ENCODE peak calls at places on chromosomes 16 and 17, in nine cellular contexts. V, P, O, R, E, N, C, M and H are unnamed samples.

GRCh38 chr16:84120023-84120422 is 3.3 kb upstream of the MBTPS1 start:
- DNase-seq in C (no peak), P (no peak), N (no peak), E (no peak), M (no peak), V (no peak), O (no peak), R (no peak), H (no peak)

GRCh38 chr17:68356949-68357455 is 65.7 kb downstream of the ARSG start:
- DNase-seq in M (no peak), R (no peak), N (no peak), C (no peak), V (no peak), O (no peak), E (no peak), P (no peak), H (no peak)

GRCh38 chr17:64148699-64149098 is 18.8 kb upstream of the ERN1 start:
- DNase-seq in P (peak; percentile 14), O (no peak), E (no peak), N (no peak), C (no peak), V (no peak), R (no peak), M (no peak), H (no peak)

GRCh38 chr17:50047488-50048126 is 8.3 kb upstream of the ITGA3 start:
- DNase-seq in E (no peak), C (no peak), M (no peak), R (no peak), P (no peak), V (peak; percentile 84), N (no peak), O (peak; percentile 83), H (peak; percentile 64)

GRCh38 chr16:17475104-17475503 is 4.3 kb upstream of the XYLT1 start:
- DNase-seq in V (no peak), P (no peak), M (no peak), C (no peak), R (no peak), N (no peak), E (no peak), O (no peak), H (no peak)

GRCh38 chr17:77471984-77472836 is 331.4 kb downstream of the SEC14L1 start:
- DNase-seq in C (peak; percentile 81), E (no peak), P (peak; percentile 86), N (peak; percentile 92), R (no peak), O (peak; percentile 64), V (no peak), M (no peak), H (peak; percentile 85)

GRCh38 chr16:12147681-12148479 is 171.3 kb downstream of the SNX29 start:
- DNase-seq in R (no peak), M (no peak), N (peak; percentile 86), P (peak; percentile 82), C (no peak), O (no peak), E (no peak), V (no peak), H (peak; percentile 87)

GRCh38 chr17:9309216-9309615 is 266.4 kb downstream of the STX8 start:
- DNase-seq in O (no peak), P (peak; percentile 71), C (no peak), E (no peak), V (no peak), N (peak; percentile 64), M (no peak), R (no peak), H (peak; percentile 78)

GRCh38 chr16:30609002-30609927 is 924 bp downstream of the ZNF689 start:
- DNase-seq in P (peak; percentile 70), R (peak; percentile 76), O (peak; percentile 23), N (peak; percentile 31), E (no peak), M (peak; percentile 14), C (peak; percentile 69), V (no peak), H (peak; percentile 80)

GRCh38 chr17:40937384-40937819 is at the start of gene KRT23:
- DNase-seq in V (no peak), N (peak; percentile 34), R (no peak), C (no peak), P (peak; percentile 31), M (no peak), O (no peak), E (peak; percentile 72), H (peak; percentile 78)

GRCh38 chr16:85202631-85203461 is 90.6 kb upstream of the CIBAR2 start:
- DNase-seq in N (peak; percentile 83), P (peak; percentile 64), C (peak; percentile 82), M (peak; percentile 30), O (peak; percentile 96), E (no peak), V (no peak), R (no peak), H (peak; percentile 85)
- H3K4me1 ChIP-seq in N (peaks cover 47% of the 10 kb centered on the region), P (peaks cover 20% of the 10 kb centered on the region), C (peaks cover 92% of the 10 kb centered on the region), M (no peaks in the 10 kb centered on the region), O (peaks cover 73% of the 10 kb centered on the region), E (peaks cover 13% of the 10 kb centered on the region), V (peaks cover 24% of the 10 kb centered on the region), R (peaks cover 18% of the 10 kb centered on the region), H (peaks cover 7% of the 10 kb centered on the region)

GRCh38 chr17:2054740-2055493 is at the start of gene HIC1:
- DNase-seq in M (peak; percentile 66), P (peak; percentile 82), E (peak; percentile 74), N (peak; percentile 90), C (peak; percentile 90), V (no peak), R (peak; percentile 77), O (peak; percentile 73), H (peak; percentile 95)
- TF ChIP-seq CTCF in M (peak; percentile 98), P (peak; percentile 85), E (peak; percentile 97), N (peak; percentile 80), C (peak; percentile 67), V (peak; percentile 73), R (peak; percentile 94), O (peak; percentile 93), H (peak; percentile 96)

DNA sequence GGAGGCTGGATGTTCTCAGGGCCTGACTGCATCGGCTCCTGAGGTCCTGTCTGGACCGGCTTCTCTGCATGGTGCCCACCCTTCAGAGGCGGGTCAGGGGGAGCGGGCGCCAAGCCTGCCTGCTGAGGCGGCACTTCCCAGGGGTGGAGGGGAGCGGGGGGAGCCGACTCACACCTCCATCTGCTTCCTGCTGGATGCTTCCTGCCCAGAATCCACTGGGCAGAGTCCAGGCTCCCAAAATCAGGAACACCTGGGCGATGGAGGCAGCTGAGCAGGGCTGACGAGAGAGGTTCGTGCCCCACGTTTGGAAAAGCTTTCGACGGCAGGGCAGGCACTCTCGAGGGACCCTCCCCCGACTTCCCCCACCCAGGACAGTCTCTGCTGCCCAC is 42.2 kb downstream of the TIMM22 start:
- DNase-seq in R (no peak), O (no peak), C (no peak), M (no peak), P (no peak), N (no peak), E (no peak), V (no peak), H (peak; percentile 68)
- H3K4me1 ChIP-seq in R (no peaks in the 10 kb centered on the region), O (no peaks in the 10 kb centered on the region), C (peaks cover 10% of the 10 kb centered on the region), M (no peaks in the 10 kb centered on the region), P (peaks cover 3% of the 10 kb centered on the region), N (peaks cover 23% of the 10 kb centered on the region), E (peaks cover 18% of the 10 kb centered on the region), V (no peaks in the 10 kb centered on the region), H (no peaks in the 10 kb centered on the region)

GRCh38 chr17:7685533-7686220 is 1.6 kb downstream of the TP53 start:
- DNase-seq in O (peak; percentile 92), V (peak; percentile 65), E (peak; percentile 93), R (peak; percentile 94), C (peak; percentile 97), P (peak; percentile 98), N (peak; percentile 98), M (peak; percentile 86), H (peak; percentile 97)

GRCh38 chr17:7688808-7689316 is 585 bp downstream of the WRAP53 start:
- DNase-seq in M (no peak), V (no peak), P (peak; percentile 14), N (no peak), E (no peak), C (no peak), R (no peak), O (no peak), H (no peak)

GRCh38 chr17:7687072-7687907 is at the start of gene TP53:
- DNase-seq in P (peak; percentile 98), N (peak; percentile 96), O (peak; percentile 90), E (peak; percentile 87), R (peak; percentile 92), C (peak; percentile 96), V (peak; percentile 90), M (peak; percentile 86), H (peak; percentile 98)

GRCh38 chr17:7686221-7687071 is 844 bp downstream of the TP53 start:
- DNase-seq in O (peak; percentile 73), R (peak; percentile 80), M (peak; percentile 66), N (peak; percentile 90), C (peak; percentile 88), P (peak; percentile 89), E (peak; percentile 79), V (no peak), H (peak; percentile 93)

GRCh38 chr17:7687908-7688807 is at the start of gene WRAP53:
- DNase-seq in E (peak; percentile 97), P (peak; percentile 100), M (peak; percentile 98), O (peak; percentile 99), V (peak; percentile 83), N (peak; percentile 100), R (peak; percentile 98), C (peak; percentile 98), H (peak; percentile 100)
- TF ChIP-seq CTCF in E (peak; percentile 98), P (peak; percentile 97), M (peak; percentile 97), O (peak; percentile 99), V (peak; percentile 95), N (peak; percentile 100), R (peak; percentile 100), C (peak; percentile 100), H (peak; percentile 99)

GRCh38 chr17:57388326-57388725 is 132.0 kb downstream of the MSI2 start:
- DNase-seq in R (no peak), C (no peak), N (no peak), M (no peak), V (no peak), O (no peak), E (no peak), P (no peak), H (no peak)
- H3K4me1 ChIP-seq in R (no peaks in the 10 kb centered on the region), C (no peaks in the 10 kb centered on the region), N (peaks cover 20% of the 10 kb centered on the region), M (no peaks in the 10 kb centered on the region), V (no peaks in the 10 kb centered on the region), O (no peaks in the 10 kb centered on the region), E (no peaks in the 10 kb centered on the region), P (peaks cover 23% of the 10 kb centered on the region), H (no peaks in the 10 kb centered on the region)

GRCh38 chr17:81095608-81095888 is 60.6 kb downstream of the BAIAP2 start:
- DNase-seq in M (no peak), O (no peak), C (no peak), V (no peak), R (no peak), N (no peak), E (no peak), P (no peak), H (no peak)
- TF ChIP-seq CTCF in M (no peak), O (no peak), C (no peak), V (no peak), R (no peak), N (no peak), E (no peak), P (no peak), H (no peak)

DNA sequence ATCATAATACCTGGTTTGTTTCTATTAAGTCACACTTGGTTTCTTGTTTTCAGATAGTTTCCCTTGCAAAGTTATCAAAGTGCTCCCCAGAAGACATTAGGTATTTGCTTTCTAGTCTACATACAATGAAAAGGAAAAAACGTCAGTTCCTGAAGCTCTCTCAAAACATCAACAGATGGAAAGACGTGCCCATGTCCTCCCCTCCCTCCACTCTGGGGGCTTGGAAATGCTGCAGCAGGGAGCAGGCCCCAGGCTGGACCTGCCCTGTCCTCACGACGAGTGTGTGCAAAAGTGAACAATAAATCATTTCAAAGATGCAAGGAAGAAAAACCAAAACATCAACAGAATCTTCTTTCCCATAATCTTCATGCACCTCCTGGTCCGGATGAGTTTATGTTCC is 118.5 kb downstream of the USP22 start:
- DNase-seq in E (no peak), N (no peak), O (no peak), C (no peak), V (no peak), M (no peak), R (no peak), P (no peak), H (no peak)
- H3K4me1 ChIP-seq in E (no peaks in the 10 kb centered on the region), N (peaks cover 5% of the 10 kb centered on the region), O (peaks cover 12% of the 10 kb centered on the region), C (no peaks in the 10 kb centered on the region), V (no peaks in the 10 kb centered on the region), M (no peaks in the 10 kb centered on the region), R (no peaks in the 10 kb centered on the region), P (no peaks in the 10 kb centered on the region), H (peaks cover 7% of the 10 kb centered on the region)